ENCODE peak calls at places on chromosome 18, in nine cellular contexts. One of them, this sample, is unnamed. For H3K36me3, the result is how much of the 10 kb centered on the place peaks cover.

GRCh38 chr18:40179647-40180175 is 1775.3 kb upstream of the PIK3C3 start:
- DNase-seq in effector memory CD4-positive, alpha-beta T cell: no peak
- DNase-seq in endothelial cell of umbilical vein: no peak
- DNase-seq in naive thymus-derived CD4-positive, alpha-beta T cell: no peak
- DNase-seq in heart right ventricle: no peak
- DNase-seq in suprapubic skin: no peak
- DNase-seq in cardiac muscle cell: no peak
- DNase-seq in fibroblast of lung: peak
- DNase-seq in CD8-positive, alpha-beta T cell: no peak
- DNase-seq in this sample: no peak

GRCh38 chr18:7822435-7823425 is 255.6 kb downstream of the PTPRM start:
- DNase-seq in effector memory CD4-positive, alpha-beta T cell: no peak
- DNase-seq in endothelial cell of umbilical vein: peak
- DNase-seq in naive thymus-derived CD4-positive, alpha-beta T cell: no peak
- DNase-seq in heart right ventricle: peak
- DNase-seq in suprapubic skin: no peak
- DNase-seq in cardiac muscle cell: peak
- DNase-seq in fibroblast of lung: no peak
- DNase-seq in CD8-positive, alpha-beta T cell: no peak
- DNase-seq in this sample: peak

GRCh38 chr18:634551-635045 is 22.9 kb upstream of the TYMS start:
- DNase-seq in effector memory CD4-positive, alpha-beta T cell: no peak
- DNase-seq in endothelial cell of umbilical vein: peak
- DNase-seq in naive thymus-derived CD4-positive, alpha-beta T cell: no peak
- DNase-seq in heart right ventricle: no peak
- DNase-seq in suprapubic skin: no peak
- DNase-seq in cardiac muscle cell: no peak
- DNase-seq in fibroblast of lung: no peak
- DNase-seq in CD8-positive, alpha-beta T cell: no peak
- DNase-seq in this sample: no peak

GRCh38 chr18:50231621-50232020 is 34.7 kb downstream of the CFAP53 start:
- DNase-seq in effector memory CD4-positive, alpha-beta T cell: no peak
- DNase-seq in endothelial cell of umbilical vein: no peak
- DNase-seq in naive thymus-derived CD4-positive, alpha-beta T cell: no peak
- DNase-seq in heart right ventricle: no peak
- DNase-seq in suprapubic skin: no peak
- DNase-seq in cardiac muscle cell: no peak
- DNase-seq in fibroblast of lung: no peak
- DNase-seq in CD8-positive, alpha-beta T cell: no peak
- DNase-seq in this sample: no peak

GRCh38 chr18:27825735-27826477 is 351.0 kb downstream of the CDH2 start:
- DNase-seq in effector memory CD4-positive, alpha-beta T cell: no peak
- DNase-seq in endothelial cell of umbilical vein: no peak
- DNase-seq in naive thymus-derived CD4-positive, alpha-beta T cell: no peak
- DNase-seq in heart right ventricle: no peak
- DNase-seq in suprapubic skin: no peak
- DNase-seq in cardiac muscle cell: peak
- DNase-seq in fibroblast of lung: no peak
- DNase-seq in CD8-positive, alpha-beta T cell: no peak
- DNase-seq in this sample: no peak

GRCh38 chr18:69757733-69758132 is 189.9 kb downstream of the CD226 start:
- DNase-seq in effector memory CD4-positive, alpha-beta T cell: no peak
- DNase-seq in endothelial cell of umbilical vein: no peak
- DNase-seq in naive thymus-derived CD4-positive, alpha-beta T cell: no peak
- DNase-seq in heart right ventricle: no peak
- DNase-seq in suprapubic skin: no peak
- DNase-seq in cardiac muscle cell: no peak
- DNase-seq in fibroblast of lung: peak
- DNase-seq in CD8-positive, alpha-beta T cell: no peak
- DNase-seq in this sample: no peak

GRCh38 chr18:43108469-43108868 is 7.0 kb downstream of the RIT2 start:
- DNase-seq in effector memory CD4-positive, alpha-beta T cell: no peak
- DNase-seq in endothelial cell of umbilical vein: no peak
- DNase-seq in naive thymus-derived CD4-positive, alpha-beta T cell: no peak
- DNase-seq in heart right ventricle: no peak
- DNase-seq in suprapubic skin: no peak
- DNase-seq in cardiac muscle cell: no peak
- DNase-seq in fibroblast of lung: no peak
- DNase-seq in CD8-positive, alpha-beta T cell: no peak
- DNase-seq in this sample: no peak

GRCh38 chr18:78716022-78716421 is 263.6 kb upstream of the SALL3 start:
- DNase-seq in effector memory CD4-positive, alpha-beta T cell: no peak
- DNase-seq in endothelial cell of umbilical vein: no peak
- DNase-seq in naive thymus-derived CD4-positive, alpha-beta T cell: no peak
- DNase-seq in heart right ventricle: no peak
- DNase-seq in suprapubic skin: peak
- DNase-seq in cardiac muscle cell: no peak
- DNase-seq in fibroblast of lung: no peak
- DNase-seq in CD8-positive, alpha-beta T cell: no peak
- DNase-seq in this sample: no peak

GRCh38 chr18:80253871-80254492 is 6.7 kb upstream of the PARD6G start:
- DNase-seq in effector memory CD4-positive, alpha-beta T cell: no peak
- DNase-seq in endothelial cell of umbilical vein: no peak
- DNase-seq in naive thymus-derived CD4-positive, alpha-beta T cell: no peak
- DNase-seq in heart right ventricle: no peak
- DNase-seq in suprapubic skin: peak
- DNase-seq in cardiac muscle cell: no peak
- DNase-seq in fibroblast of lung: no peak
- DNase-seq in CD8-positive, alpha-beta T cell: no peak
- DNase-seq in this sample: no peak

DNA sequence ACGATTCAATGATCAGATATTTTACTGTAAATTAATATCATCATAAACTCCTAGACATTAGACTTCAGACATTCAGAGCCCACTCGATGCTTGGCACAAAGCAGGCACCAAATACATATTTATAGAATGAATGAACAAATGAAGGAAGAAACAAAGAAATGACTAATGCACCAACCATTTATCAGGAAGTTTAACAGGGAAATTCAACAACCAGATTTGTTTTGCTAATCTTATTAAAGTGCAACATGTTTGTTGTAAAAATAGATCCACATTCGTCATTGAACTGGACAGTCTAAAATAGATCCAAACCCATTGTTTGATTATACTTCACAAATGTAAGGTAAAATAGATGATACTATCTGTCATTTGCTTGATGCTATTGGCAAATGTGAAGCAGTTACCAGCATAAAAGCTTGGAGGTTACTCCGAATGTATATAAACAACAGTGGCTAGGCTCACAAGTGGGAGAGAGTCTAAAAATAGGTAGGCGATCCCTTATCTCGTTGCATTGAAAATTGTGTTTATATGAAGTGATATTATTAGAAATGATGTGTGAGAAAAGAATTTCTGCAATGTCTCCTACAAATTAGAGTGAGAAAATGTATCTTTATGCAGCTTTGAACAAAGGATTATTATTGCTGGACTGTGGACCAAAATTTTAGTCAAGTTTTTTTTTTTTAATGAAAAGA is 246.2 kb downstream of the NEDD4L start:
- DNase-seq in effector memory CD4-positive, alpha-beta T cell: no peak
- DNase-seq in endothelial cell of umbilical vein: peak
- DNase-seq in naive thymus-derived CD4-positive, alpha-beta T cell: no peak
- DNase-seq in heart right ventricle: no peak
- DNase-seq in suprapubic skin: no peak
- DNase-seq in cardiac muscle cell: no peak
- DNase-seq in fibroblast of lung: peak
- DNase-seq in CD8-positive, alpha-beta T cell: no peak
- DNase-seq in this sample: peak
- H3K4me3 ChIP-seq in effector memory CD4-positive, alpha-beta T cell: no peak
- H3K4me3 ChIP-seq in endothelial cell of umbilical vein: no peak
- H3K4me3 ChIP-seq in naive thymus-derived CD4-positive, alpha-beta T cell: no peak
- H3K4me3 ChIP-seq in heart right ventricle: no peak
- H3K4me3 ChIP-seq in suprapubic skin: no peak
- H3K4me3 ChIP-seq in cardiac muscle cell: no peak
- H3K4me3 ChIP-seq in fibroblast of lung: no peak
- H3K4me3 ChIP-seq in CD8-positive, alpha-beta T cell: no peak
- H3K4me3 ChIP-seq in this sample: no peak

DNA sequence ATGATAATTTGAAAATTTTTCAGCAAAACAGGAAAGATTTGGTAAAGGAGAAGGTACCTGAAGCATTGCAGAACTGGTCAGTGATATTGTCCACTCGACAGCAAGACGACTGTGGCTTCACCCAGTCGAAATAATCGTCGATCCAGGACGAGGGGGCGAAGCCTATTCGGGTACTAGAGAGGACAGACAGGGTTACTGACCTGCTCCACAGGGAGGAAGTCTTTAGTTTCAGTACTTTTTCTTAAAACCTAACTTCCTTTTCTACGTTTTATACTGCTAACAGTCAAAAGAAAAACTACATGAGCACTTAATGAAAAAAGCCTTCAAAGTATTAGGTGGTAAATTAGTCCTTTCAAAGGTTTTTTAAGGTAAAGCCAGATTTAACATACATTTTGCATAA is 36.0 kb downstream of the RMC1 start:
- DNase-seq in effector memory CD4-positive, alpha-beta T cell: no peak
- DNase-seq in endothelial cell of umbilical vein: no peak
- DNase-seq in naive thymus-derived CD4-positive, alpha-beta T cell: no peak
- DNase-seq in heart right ventricle: no peak
- DNase-seq in suprapubic skin: no peak
- DNase-seq in cardiac muscle cell: no peak
- DNase-seq in fibroblast of lung: no peak
- DNase-seq in CD8-positive, alpha-beta T cell: no peak
- DNase-seq in this sample: no peak
- H3K36me3 ChIP-seq in effector memory CD4-positive, alpha-beta T cell: half or more
- H3K36me3 ChIP-seq in endothelial cell of umbilical vein: under half
- H3K36me3 ChIP-seq in naive thymus-derived CD4-positive, alpha-beta T cell: half or more
- H3K36me3 ChIP-seq in heart right ventricle: half or more
- H3K36me3 ChIP-seq in suprapubic skin: half or more
- H3K36me3 ChIP-seq in cardiac muscle cell: under half
- H3K36me3 ChIP-seq in fibroblast of lung: under half
- H3K36me3 ChIP-seq in CD8-positive, alpha-beta T cell: half or more
- H3K36me3 ChIP-seq in this sample: half or more

GRCh38 chr18:23209796-23210195 is 74.5 kb downstream of the CABLES1 start:
- DNase-seq in effector memory CD4-positive, alpha-beta T cell: no peak
- DNase-seq in endothelial cell of umbilical vein: no peak
- DNase-seq in naive thymus-derived CD4-positive, alpha-beta T cell: no peak
- DNase-seq in heart right ventricle: no peak
- DNase-seq in suprapubic skin: no peak
- DNase-seq in cardiac muscle cell: no peak
- DNase-seq in fibroblast of lung: no peak
- DNase-seq in CD8-positive, alpha-beta T cell: no peak
- DNase-seq in this sample: no peak

GRCh38 chr18:23207191-23207955 is 72.1 kb downstream of the CABLES1 start:
- DNase-seq in effector memory CD4-positive, alpha-beta T cell: no peak
- DNase-seq in endothelial cell of umbilical vein: peak
- DNase-seq in naive thymus-derived CD4-positive, alpha-beta T cell: no peak
- DNase-seq in heart right ventricle: no peak
- DNase-seq in suprapubic skin: no peak
- DNase-seq in cardiac muscle cell: no peak
- DNase-seq in fibroblast of lung: no peak
- DNase-seq in CD8-positive, alpha-beta T cell: no peak
- DNase-seq in this sample: peak

GRCh38 chr18:23209031-23209430 is 73.7 kb downstream of the CABLES1 start:
- DNase-seq in effector memory CD4-positive, alpha-beta T cell: no peak
- DNase-seq in endothelial cell of umbilical vein: no peak
- DNase-seq in naive thymus-derived CD4-positive, alpha-beta T cell: no peak
- DNase-seq in heart right ventricle: no peak
- DNase-seq in suprapubic skin: no peak
- DNase-seq in cardiac muscle cell: no peak
- DNase-seq in fibroblast of lung: no peak
- DNase-seq in CD8-positive, alpha-beta T cell: no peak
- DNase-seq in this sample: peak

GRCh38 chr18:23207994-23208393 is 72.7 kb downstream of the CABLES1 start:
- DNase-seq in effector memory CD4-positive, alpha-beta T cell: no peak
- DNase-seq in endothelial cell of umbilical vein: no peak
- DNase-seq in naive thymus-derived CD4-positive, alpha-beta T cell: no peak
- DNase-seq in heart right ventricle: no peak
- DNase-seq in suprapubic skin: no peak
- DNase-seq in cardiac muscle cell: no peak
- DNase-seq in fibroblast of lung: no peak
- DNase-seq in CD8-positive, alpha-beta T cell: no peak
- DNase-seq in this sample: no peak

DNA sequence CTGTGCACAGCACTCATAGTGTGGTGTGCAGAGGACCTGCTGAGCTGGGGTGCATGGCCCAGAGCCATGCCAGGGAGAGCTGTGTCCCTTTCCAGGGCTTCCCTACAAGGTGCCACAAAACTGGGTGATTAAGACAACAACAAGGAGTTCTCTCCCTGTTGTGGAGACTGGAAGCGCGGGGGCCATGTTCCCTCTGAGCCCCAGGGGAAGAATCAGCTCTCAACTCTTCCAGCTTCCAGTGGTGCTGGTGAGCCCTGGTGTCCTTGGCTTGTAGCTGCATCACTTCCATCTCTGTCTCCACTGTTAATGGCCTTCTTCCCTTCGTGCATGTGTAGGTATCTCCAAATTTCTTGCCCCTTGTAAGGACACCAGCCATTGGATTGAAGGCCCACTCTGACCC is 73.3 kb downstream of the CABLES1 start:
- DNase-seq in effector memory CD4-positive, alpha-beta T cell: no peak
- DNase-seq in endothelial cell of umbilical vein: no peak
- DNase-seq in naive thymus-derived CD4-positive, alpha-beta T cell: no peak
- DNase-seq in heart right ventricle: no peak
- DNase-seq in suprapubic skin: no peak
- DNase-seq in cardiac muscle cell: no peak
- DNase-seq in fibroblast of lung: no peak
- DNase-seq in CD8-positive, alpha-beta T cell: no peak
- DNase-seq in this sample: no peak
- H3K27ac ChIP-seq in effector memory CD4-positive, alpha-beta T cell: no peak
- H3K27ac ChIP-seq in endothelial cell of umbilical vein: no peak
- H3K27ac ChIP-seq in naive thymus-derived CD4-positive, alpha-beta T cell: no peak
- H3K27ac ChIP-seq in heart right ventricle: no peak
- H3K27ac ChIP-seq in suprapubic skin: no peak
- H3K27ac ChIP-seq in cardiac muscle cell: no peak
- H3K27ac ChIP-seq in fibroblast of lung: no peak
- H3K27ac ChIP-seq in CD8-positive, alpha-beta T cell: no peak
- H3K27ac ChIP-seq in this sample: no peak

GRCh38 chr18:10266236-10266585 is 188.2 kb upstream of the APCDD1 start:
- DNase-seq in effector memory CD4-positive, alpha-beta T cell: no peak
- DNase-seq in endothelial cell of umbilical vein: no peak
- DNase-seq in naive thymus-derived CD4-positive, alpha-beta T cell: no peak
- DNase-seq in heart right ventricle: no peak
- DNase-seq in suprapubic skin: no peak
- DNase-seq in cardiac muscle cell: no peak
- DNase-seq in fibroblast of lung: no peak
- DNase-seq in CD8-positive, alpha-beta T cell: no peak
- DNase-seq in this sample: no peak

GRCh38 chr18:10259934-10260333 is 194.5 kb upstream of the APCDD1 start:
- DNase-seq in effector memory CD4-positive, alpha-beta T cell: no peak
- DNase-seq in endothelial cell of umbilical vein: no peak
- DNase-seq in naive thymus-derived CD4-positive, alpha-beta T cell: no peak
- DNase-seq in heart right ventricle: no peak
- DNase-seq in suprapubic skin: no peak
- DNase-seq in cardiac muscle cell: no peak
- DNase-seq in fibroblast of lung: peak
- DNase-seq in CD8-positive, alpha-beta T cell: no peak
- DNase-seq in this sample: no peak

GRCh38 chr18:10265560-10266235 is 188.7 kb upstream of the APCDD1 start:
- DNase-seq in effector memory CD4-positive, alpha-beta T cell: no peak
- DNase-seq in endothelial cell of umbilical vein: no peak
- DNase-seq in naive thymus-derived CD4-positive, alpha-beta T cell: no peak
- DNase-seq in heart right ventricle: no peak
- DNase-seq in suprapubic skin: no peak
- DNase-seq in cardiac muscle cell: no peak
- DNase-seq in fibroblast of lung: no peak
- DNase-seq in CD8-positive, alpha-beta T cell: no peak
- DNase-seq in this sample: peak

GRCh38 chr18:10261315-10262276 is 192.8 kb upstream of the APCDD1 start:
- DNase-seq in effector memory CD4-positive, alpha-beta T cell: no peak
- DNase-seq in endothelial cell of umbilical vein: no peak
- DNase-seq in naive thymus-derived CD4-positive, alpha-beta T cell: no peak
- DNase-seq in heart right ventricle: no peak
- DNase-seq in suprapubic skin: no peak
- DNase-seq in cardiac muscle cell: no peak
- DNase-seq in fibroblast of lung: peak
- DNase-seq in CD8-positive, alpha-beta T cell: no peak
- DNase-seq in this sample: peak

GRCh38 chr18:10264260-10264659 is 190.2 kb upstream of the APCDD1 start:
- DNase-seq in effector memory CD4-positive, alpha-beta T cell: no peak
- DNase-seq in endothelial cell of umbilical vein: no peak
- DNase-seq in naive thymus-derived CD4-positive, alpha-beta T cell: no peak
- DNase-seq in heart right ventricle: no peak
- DNase-seq in suprapubic skin: no peak
- DNase-seq in cardiac muscle cell: no peak
- DNase-seq in fibroblast of lung: no peak
- DNase-seq in CD8-positive, alpha-beta T cell: no peak
- DNase-seq in this sample: no peak
- H3K4me3 ChIP-seq in effector memory CD4-positive, alpha-beta T cell: no peak
- H3K4me3 ChIP-seq in endothelial cell of umbilical vein: no peak
- H3K4me3 ChIP-seq in naive thymus-derived CD4-positive, alpha-beta T cell: no peak
- H3K4me3 ChIP-seq in heart right ventricle: no peak
- H3K4me3 ChIP-seq in suprapubic skin: no peak
- H3K4me3 ChIP-seq in cardiac muscle cell: no peak
- H3K4me3 ChIP-seq in fibroblast of lung: no peak
- H3K4me3 ChIP-seq in CD8-positive, alpha-beta T cell: no peak
- H3K4me3 ChIP-seq in this sample: no peak

This sample was measured in brain microvascular endothelial cell.